ENCODE peak calls at places on chromosomes 3 and 15, in ten cellular contexts. N is lower lobe of right lung; D is naive thymus-derived CD4-positive, alpha-beta T cell; O is gastrocnemius medialis; E is mesenchymal stem cell; J is left ventricle myocardium inferior; R is psoas muscle; M is Caco-2; H is body of pancreas; U is stomach. Y is an unnamed sample.

GRCh38 chr3:174533286-174533685 is 325.8 kb upstream of the NAALADL2 start:
- DNase-seq in N (no peak), D (no peak), O (no peak), E (no peak), J (no peak), R (no peak), M (no peak), H (no peak), U (no peak), Y (no peak)

GRCh38 chr3:170257145-170257544 is 34.9 kb downstream of the PRKCI start:
- DNase-seq in N (no peak), D (no peak), O (no peak), E (no peak), J (no peak), R (no peak), M (no peak), H (no peak), U (no peak), Y (peak; percentile 11)

GRCh38 chr3:33420966-33421365 is 19.2 kb downstream of the UBP1 start:
- DNase-seq in N (no peak), D (no peak), O (no peak), E (no peak), J (no peak), R (no peak), M (no peak), H (no peak), U (no peak), Y (no peak)

GRCh38 chr15:87268675-87269074 is 987.9 kb downstream of the NTRK3 start:
- DNase-seq in N (no peak), D (no peak), O (no peak), E (peak; percentile 58), J (no peak), R (no peak), M (no peak), H (no peak), U (no peak), Y (no peak)

GRCh38 chr15:74620636-74621545 is 5.3 kb downstream of the CLK3 start:
- DNase-seq in N (peak; percentile 71), D (peak; percentile 77), O (no peak), E (peak; percentile 77), J (peak; percentile 61), R (peak; percentile 82), M (peak; percentile 65), H (peak; percentile 75), U (peak; percentile 71), Y (peak; percentile 85)

GRCh38 chr15:49855917-49856637 is 235.2 kb downstream of the DTWD1 start:
- DNase-seq in N (no peak), D (no peak), O (no peak), E (peak; percentile 84), J (no peak), R (no peak), M (no peak), H (no peak), U (no peak), Y (no peak)

GRCh38 chr3:172065534-172065933 is 26.2 kb downstream of the FNDC3B start:
- DNase-seq in N (no peak), D (no peak), O (no peak), E (peak; percentile 60), J (no peak), R (no peak), M (no peak), H (no peak), U (no peak), Y (peak; percentile 63)

GRCh38 chr3:53238051-53238850 is 17.6 kb downstream of the TKT start:
- DNase-seq in N (no peak), D (no peak), O (no peak), E (peak; percentile 93), J (no peak), R (no peak), M (peak; percentile 57), H (no peak), U (peak; percentile 51), Y (peak; percentile 55)

GRCh38 chr15:74954515-74954914 is 2.1 kb downstream of the RPP25 start:
- DNase-seq in N (no peak), D (no peak), O (no peak), E (peak; percentile 88), J (peak; percentile 37), R (no peak), M (no peak), H (no peak), U (no peak), Y (no peak)

GRCh38 chr15:88187195-88187594 is 69.3 kb downstream of the NTRK3 start:
- DNase-seq in N (no peak), D (no peak), O (no peak), E (no peak), J (no peak), R (no peak), M (no peak), H (no peak), U (no peak), Y (no peak)

GRCh38 chr3:117454928-117455327 is 745.3 kb downstream of the TUSC7 start:
- DNase-seq in N (no peak), D (no peak), O (no peak), E (no peak), J (no peak), R (no peak), M (no peak), H (no peak), U (no peak), Y (no peak)

GRCh38 chr3:117454236-117454635 is 744.7 kb downstream of the TUSC7 start:
- DNase-seq in N (no peak), D (no peak), O (no peak), E (no peak), J (no peak), R (no peak), M (no peak), H (no peak), U (no peak), Y (no peak)

DNA sequence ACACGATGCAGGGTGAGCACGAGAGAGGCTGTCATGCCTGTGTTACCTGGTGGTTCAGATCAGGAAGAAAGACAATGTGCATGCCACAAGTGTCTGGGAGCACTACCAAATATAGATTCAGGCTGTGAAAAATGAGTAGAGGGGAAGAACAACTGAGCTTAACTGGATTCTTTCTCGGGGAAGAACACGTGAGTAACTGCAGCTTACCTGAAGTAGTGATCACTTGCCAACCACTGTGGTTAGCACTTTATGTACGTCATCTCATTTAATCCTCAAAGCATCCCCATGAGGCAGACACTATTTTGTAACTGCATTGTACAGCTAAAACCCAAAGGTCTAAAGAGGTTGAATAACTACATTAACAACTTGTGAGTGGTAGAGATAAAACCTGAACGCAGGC is 746.2 kb downstream of the TUSC7 start:
- DNase-seq in N (no peak), D (no peak), O (no peak), E (no peak), J (no peak), R (no peak), M (no peak), H (no peak), U (no peak), Y (no peak)
- H3K4me3 ChIP-seq in N (no peak overlapping the region), D (no peak overlapping the region), O (no peak overlapping the region), E (no peak overlapping the region), J (no peak overlapping the region), R (no peak overlapping the region), M (no peak overlapping the region), H (no peak overlapping the region), U (no peak overlapping the region), Y (no peak overlapping the region)

GRCh38 chr3:61772439-61772838 is 211.1 kb downstream of the PTPRG start:
- DNase-seq in N (no peak), D (no peak), O (no peak), E (no peak), J (no peak), R (no peak), M (no peak), H (no peak), U (no peak), Y (no peak)
- H3K4me1 ChIP-seq in N (no peaks in the 10 kb centered on the region), D (no peaks in the 10 kb centered on the region), O (peaks cover 43% of the 10 kb centered on the region), E (peaks cover 1% of the 10 kb centered on the region), J (peaks cover 72% of the 10 kb centered on the region), R (peaks cover 52% of the 10 kb centered on the region), M (peaks cover 11% of the 10 kb centered on the region), H (no peaks in the 10 kb centered on the region), U (no peaks in the 10 kb centered on the region), Y (peaks cover 3% of the 10 kb centered on the region)

DNA sequence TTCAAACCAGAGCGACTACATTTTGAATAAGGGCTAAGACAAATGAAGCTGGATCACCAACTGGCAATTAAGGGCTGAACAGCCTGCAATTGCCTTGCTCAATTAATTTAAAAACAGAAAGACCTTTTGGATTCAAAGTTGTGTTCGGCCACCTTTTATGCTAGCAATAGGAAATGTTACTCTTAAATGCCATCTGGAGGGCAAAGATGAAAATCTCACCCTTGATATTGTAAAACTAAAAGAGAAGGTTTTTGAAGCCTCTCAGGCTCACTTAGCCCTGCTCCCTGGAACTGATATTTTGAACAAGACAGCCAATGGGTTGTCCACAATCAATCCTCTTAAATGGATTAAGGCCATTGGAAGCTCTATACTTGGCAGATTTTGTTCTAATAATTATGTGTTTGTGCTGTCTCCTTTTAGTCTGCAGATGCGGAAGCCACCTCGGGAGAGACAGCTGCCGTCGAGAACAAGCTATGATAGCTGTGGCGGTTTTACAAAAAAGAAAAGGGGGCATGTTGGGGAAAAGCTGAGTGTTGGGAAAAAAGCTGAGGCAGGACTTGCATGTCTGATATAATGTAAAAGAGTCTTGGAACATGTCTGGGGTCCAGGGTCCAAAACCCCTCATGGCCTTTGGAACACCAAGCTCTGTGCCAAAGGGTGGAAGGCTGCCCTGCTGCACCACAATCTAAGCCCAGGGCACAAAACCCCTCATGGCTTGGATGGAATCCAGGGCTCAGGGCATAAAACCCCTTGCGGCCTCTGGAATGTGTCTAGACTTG is 44.4 kb downstream of the ACAD9 start:
- DNase-seq in N (no peak), D (peak; percentile 49), O (no peak), E (no peak), J (no peak), R (no peak), M (no peak), H (no peak), U (no peak), Y (no peak)
- H3K9me3 ChIP-seq in N (peaks cover 11% of the 10 kb centered on the region), D (no peaks in the 10 kb centered on the region), O (no peaks in the 10 kb centered on the region), E (peaks cover 70% of the 10 kb centered on the region), J (peaks cover 21% of the 10 kb centered on the region), R (peaks cover 6% of the 10 kb centered on the region), M (peaks cover 40% of the 10 kb centered on the region), H (no peaks in the 10 kb centered on the region), U (peaks cover 49% of the 10 kb centered on the region), Y (peaks cover 35% of the 10 kb centered on the region)

GRCh38 chr15:41894791-41895463 is 1.1 kb upstream of the SPTBN5 start:
- DNase-seq in N (peak; percentile 87), D (peak; percentile 83), O (peak; percentile 24), E (peak; percentile 88), J (peak; percentile 82), R (peak; percentile 83), M (no peak), H (peak; percentile 82), U (peak; percentile 68), Y (peak; percentile 49)
- H3K4me3 ChIP-seq in N (peak overlapping the region; percentile 6), D (peak overlapping the region; percentile 27), O (no peak overlapping the region), E (peak overlapping the region; percentile 64), J (peak overlapping the region; percentile 64), R (no peak overlapping the region), M (no peak overlapping the region), H (no peak overlapping the region), U (peak overlapping the region; percentile 17), Y (no peak overlapping the region)